ENCODE peak calls at places on chromosome 21, in seven cellular contexts. B, G, C, M, V, N and A are unnamed samples. For H3K4me1, the result is how much of the 10 kb centered on the place peaks cover.

GRCh38 chr21:17726047-17726446 is 93.1 kb downstream of the C21orf91 start:
- DNase-seq in M (no peak), B (no peak), V (no peak), C (no peak), G (no peak), N (no peak), A (no peak)

GRCh38 chr21:46325073-46325912 is 1.3 kb downstream of the PCNT start:
- DNase-seq in C (no peak), N (peak), V (peak), B (no peak), M (no peak), G (peak), A (peak)

GRCh38 chr21:15159382-15160020 is 94.7 kb upstream of the NRIP1 start:
- DNase-seq in C (no peak), M (no peak), B (no peak), V (no peak), G (no peak), N (peak), A (no peak)

GRCh38 chr21:34166468-34166867 is 93.1 kb downstream of the MRPS6 start:
- DNase-seq in C (no peak), V (no peak), N (peak), G (no peak), B (no peak), M (no peak), A (no peak)

GRCh38 chr21:31140025-31140424 is 101.7 kb upstream of the KRTAP19-8 start:
- DNase-seq in B (no peak), G (no peak), N (no peak), M (no peak), V (no peak), C (no peak), A (no peak)

GRCh38 chr21:34352556-34352955 is 11.2 kb upstream of the KCNE2 start:
- DNase-seq in G (no peak), M (no peak), V (no peak), N (no peak), B (no peak), C (no peak), A (no peak)

GRCh38 chr21:27101533-27101932 is 134.6 kb upstream of the ADAMTS5 start:
- DNase-seq in G (no peak), B (no peak), M (no peak), N (no peak), C (no peak), V (no peak), A (no peak)

GRCh38 chr21:34705032-34705431 is 36.2 kb downstream of the CLIC6 start:
- DNase-seq in G (no peak), N (no peak), M (no peak), C (no peak), V (peak), B (no peak), A (no peak)

GRCh38 chr21:46155514-46156377 is at the start of gene FTCD:
- DNase-seq in N (no peak), G (no peak), C (no peak), V (peak), B (no peak), M (no peak), A (peak)

GRCh38 chr21:28798798-28799197 is 193.9 kb downstream of the LTN1 start:
- DNase-seq in N (no peak), G (no peak), V (no peak), C (no peak), M (no peak), B (no peak), A (no peak)

GRCh38 chr21:31413698-31414097 is 69.6 kb upstream of the TIAM1 start:
- DNase-seq in G (no peak), M (no peak), N (no peak), C (no peak), V (no peak), B (no peak), A (no peak)

DNA sequence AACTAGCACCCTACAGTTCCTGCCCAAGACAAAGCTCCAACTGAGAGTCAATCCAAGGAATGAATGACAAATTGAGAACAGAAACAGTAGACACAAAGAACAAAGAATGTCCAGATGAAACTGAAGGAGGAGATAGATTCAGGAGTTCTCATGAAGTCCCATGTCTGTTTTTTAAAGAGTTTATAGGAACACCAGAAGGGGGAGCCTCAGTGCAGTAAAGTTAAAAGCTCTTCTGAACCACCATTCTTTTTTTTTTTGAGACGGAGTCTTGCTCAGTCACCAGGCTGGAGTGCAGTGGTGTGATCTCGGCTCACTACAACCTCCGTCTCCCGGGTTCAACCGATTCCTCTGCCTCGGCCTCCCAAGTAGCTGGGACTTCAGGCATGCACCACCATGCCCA is 323.6 kb downstream of the MRPL39 start:
- DNase-seq in B (no peak), G (no peak), C (no peak), M (no peak), V (no peak), N (peak), A (no peak)
- TF ChIP-seq CTCF in B (no peak), G (no peak), C (no peak), M (no peak), V (peak), N (peak), A (peak)

GRCh38 chr21:33112670-33113596 is 43.0 kb downstream of the OLIG1 start:
- DNase-seq in N (no peak), V (no peak), G (no peak), C (no peak), M (no peak), B (no peak), A (no peak)
- H3K4me1 ChIP-seq in N (under half), V (under half), G (under half), C (under half), M (under half), B (under half), A (under half)

GRCh38 chr21:35905973-35906357 is 154.4 kb downstream of the SETD4 start:
- DNase-seq in B (no peak), N (no peak), V (peak), C (no peak), G (no peak), M (no peak), A (no peak)
- TF ChIP-seq CTCF in B (no peak), N (no peak), V (no peak), C (no peak), G (no peak), M (no peak), A (no peak)

DNA sequence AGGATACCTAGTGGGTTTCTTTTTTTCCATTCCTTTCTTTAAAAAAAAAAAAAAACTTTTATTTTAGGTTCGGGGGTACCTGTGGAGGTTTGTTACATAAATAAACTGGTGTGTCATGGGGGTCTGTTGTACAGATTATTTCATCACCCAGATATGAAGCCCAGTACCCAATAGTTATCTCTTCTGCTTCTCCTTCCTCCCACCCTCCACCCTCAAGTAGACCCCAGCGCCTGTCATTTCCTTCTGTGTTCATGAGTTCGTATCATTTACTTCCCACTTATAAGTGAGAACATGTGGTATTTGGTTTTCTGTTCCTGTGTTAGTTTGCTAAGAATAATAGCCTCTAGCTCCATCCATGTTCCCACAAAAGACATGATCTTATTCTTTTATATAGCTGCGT is 185.5 kb downstream of the PSMG1 start:
- DNase-seq in V (no peak), N (no peak), G (no peak), B (no peak), C (no peak), M (no peak), A (no peak)
- H3K4me1 ChIP-seq in V (under half), N (under half), G (under half), B (under half), C (under half), M (under half), A (half or more)

DNA sequence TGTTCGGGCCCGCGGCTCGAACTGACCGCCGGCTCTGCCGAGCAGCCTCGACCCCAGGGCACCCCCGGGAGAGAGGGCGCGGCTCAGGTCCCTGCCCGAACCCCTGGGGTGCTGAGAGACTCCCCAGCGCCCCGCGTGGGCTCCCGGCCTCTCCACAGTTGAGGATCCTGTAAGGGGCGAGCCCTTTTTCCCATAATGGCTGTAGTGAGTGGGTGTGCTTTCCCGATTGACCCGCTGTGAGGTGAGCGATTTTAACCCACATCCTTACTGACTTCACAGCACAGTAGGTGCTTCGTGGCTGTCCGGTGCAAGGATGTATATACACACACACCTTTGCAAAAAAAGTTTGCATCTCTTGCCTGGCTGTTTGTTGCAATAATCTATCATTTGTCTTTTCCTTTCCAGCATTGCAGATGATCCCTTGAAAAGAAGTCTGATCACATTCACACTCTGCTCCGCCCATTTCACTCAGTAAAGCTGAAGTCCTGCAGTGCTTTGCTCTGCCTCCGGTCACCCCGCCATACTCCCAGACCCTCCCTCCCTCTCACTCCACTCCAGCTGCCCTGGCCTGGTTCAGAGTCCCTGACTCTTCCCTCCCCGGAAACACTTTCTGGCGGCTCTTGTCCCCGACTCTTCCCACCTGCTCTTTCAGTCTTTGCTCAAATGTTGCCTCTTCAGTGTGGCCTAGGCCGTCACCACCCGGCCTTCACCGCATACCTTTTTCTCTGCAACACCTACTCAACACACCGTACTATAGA is 955 bp upstream of the UBE2G2 start:
- DNase-seq in M (no peak), V (no peak), G (no peak), B (no peak), N (no peak), C (no peak), A (no peak)
- TF ChIP-seq CTCF in M (no peak), V (no peak), G (no peak), B (no peak), N (no peak), C (no peak), A (no peak)

DNA sequence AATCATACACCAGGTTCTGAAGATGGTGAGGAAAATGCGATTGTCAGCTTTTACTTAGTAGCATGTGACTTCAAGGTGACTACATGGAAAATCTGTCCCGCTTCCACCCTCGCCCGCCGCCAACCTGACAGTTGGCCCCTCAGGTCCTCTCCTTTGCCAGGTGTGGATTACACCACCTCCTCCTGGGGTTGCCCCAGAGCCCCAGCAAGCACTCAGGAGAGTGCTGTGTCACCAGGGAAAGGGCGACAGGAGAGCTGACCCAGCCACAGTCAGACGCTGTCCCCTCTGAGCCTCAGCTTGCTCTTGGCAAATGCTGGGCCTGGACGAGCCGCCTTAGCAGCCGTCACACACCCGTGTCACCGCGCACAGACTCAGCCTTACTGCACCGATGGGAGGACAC is 17.9 kb downstream of the PTTG1IP start:
- DNase-seq in V (no peak), N (no peak), B (no peak), G (no peak), M (no peak), C (no peak), A (no peak)
- H3K4me1 ChIP-seq in V (under half), N (under half), B (under half), G (under half), M (under half), C (under half), A (under half)

GRCh38 chr21:36966066-36966845 is at the start of gene HLCS:
- DNase-seq in N (peak), C (no peak), M (no peak), B (no peak), V (peak), G (peak), A (peak)
- TF ChIP-seq CTCF in N (no peak), C (no peak), M (no peak), B (peak), V (no peak), G (no peak), A (no peak)

DNA sequence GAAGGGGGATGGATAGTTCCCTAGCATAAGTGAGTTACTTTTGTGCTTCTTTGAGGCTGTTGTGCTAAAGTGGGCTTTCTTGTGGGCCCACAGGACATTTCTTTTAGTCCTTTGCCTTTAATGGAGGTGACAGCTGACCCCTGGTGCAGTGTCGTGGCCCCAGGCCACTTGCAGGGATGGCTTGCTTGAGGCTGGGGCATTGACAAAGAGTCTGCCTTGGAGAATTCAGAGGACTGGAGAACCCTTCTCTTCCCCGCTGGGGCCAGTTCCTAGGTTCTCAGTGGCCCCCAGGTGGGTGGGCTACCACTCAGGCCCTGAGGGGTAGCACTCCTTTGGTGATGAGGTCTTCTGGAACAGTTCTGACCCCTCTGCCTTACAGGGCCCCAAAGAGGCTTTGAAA is 12.8 kb downstream of the ABCG1 start:
- DNase-seq in B (no peak), C (no peak), N (no peak), V (no peak), G (no peak), M (no peak), A (peak)
- H3K4me1 ChIP-seq in B (half or more), C (under half), N (under half), V (under half), G (half or more), M (under half), A (half or more)